ENCODE peak calls at places on chromosomes 11 and 22, in eight cellular contexts. D is endodermal cell; H is astrocyte of the cerebellum; K is brain microvascular endothelial cell; X is CD8-positive, alpha-beta T cell; I is esophagus squamous epithelium; B is lung; Z is fibroblast of lung. M is an unnamed sample.

GRCh38 chr11:65204646-65205601 is 23.2 kb downstream of the CAPN1 start:
- DNase-seq in K (no peak), B (no peak), Z (peak), X (peak), I (no peak), H (no peak), D (peak), M (no peak)

GRCh38 chr11:115869780-115870431 is 365.7 kb upstream of the CADM1 start:
- DNase-seq in X (no peak), K (no peak), H (no peak), B (no peak), Z (peak), I (no peak), D (peak), M (no peak)

GRCh38 chr11:64244966-64245365 is 1.8 kb downstream of the PPP1R14B start:
- DNase-seq in D (no peak), H (no peak), K (no peak), B (no peak), X (no peak), I (no peak), Z (no peak), M (no peak)

GRCh38 chr22:48837341-48837935 is 990.2 kb downstream of the BRD1 start:
- DNase-seq in Z (no peak), B (no peak), K (no peak), H (no peak), X (no peak), I (no peak), D (no peak), M (no peak)

GRCh38 chr11:2256293-2256913 is 14.0 kb downstream of the ASCL2 start:
- DNase-seq in H (no peak), K (no peak), B (no peak), D (peak), Z (no peak), X (no peak), I (no peak), M (no peak)

GRCh38 chr11:75375626-75376025 is 23.7 kb upstream of the RPS3 start:
- DNase-seq in X (no peak), I (no peak), D (no peak), K (no peak), H (no peak), Z (no peak), B (no peak), M (no peak)

GRCh38 chr11:72641900-72642814 is 32.1 kb downstream of the PDE2A start:
- DNase-seq in K (no peak), I (no peak), B (no peak), X (no peak), D (peak), Z (peak), H (no peak), M (no peak)

GRCh38 chr11:62242021-62242420 is at the start of gene SCGB1D2:
- DNase-seq in K (no peak), H (no peak), X (no peak), Z (no peak), D (peak), I (no peak), B (no peak), M (no peak)

GRCh38 chr11:18392434-18393321 is 1.7 kb upstream of the LDHA start:
- DNase-seq in I (no peak), H (no peak), X (no peak), Z (no peak), K (no peak), B (no peak), D (no peak), M (no peak)

GRCh38 chr22:37569009-37569920 is 9.0 kb downstream of the CDC42EP1 start:
- DNase-seq in I (no peak), B (peak), H (no peak), K (no peak), X (no peak), Z (no peak), D (peak), M (no peak)

GRCh38 chr11:64340671-64341335 is 799 bp downstream of the CCDC88B start:
- DNase-seq in X (peak), D (peak), H (no peak), K (no peak), I (no peak), B (no peak), Z (no peak), M (no peak)

GRCh38 chr22:31829505-31829904 is 75.7 kb downstream of the DEPDC5 start:
- DNase-seq in X (no peak), D (no peak), K (peak), B (no peak), Z (peak), H (peak), I (no peak), M (peak)

GRCh38 chr22:40703174-40703573 is 23.9 kb downstream of the MCHR1 start:
- DNase-seq in X (no peak), H (no peak), I (no peak), D (no peak), K (no peak), B (no peak), Z (no peak), M (no peak)

GRCh38 chr11:107009190-107009589 is 9.1 kb downstream of the GUCY1A2 start:
- DNase-seq in K (no peak), Z (no peak), H (no peak), B (no peak), D (no peak), I (no peak), X (no peak), M (no peak)

GRCh38 chr11:12110714-12111481 is 508 bp downstream of the MICAL2 start:
- DNase-seq in Z (no peak), K (no peak), B (peak), D (peak), H (no peak), X (peak), I (no peak), M (no peak)

GRCh38 chr11:112355726-112356125 is 95.1 kb upstream of the PLET1 start:
- DNase-seq in Z (peak), K (no peak), X (no peak), D (peak), I (no peak), B (peak), H (no peak), M (no peak)

GRCh38 chr11:77030834-77031414 is 3.3 kb upstream of the B3GNT6 start:
- DNase-seq in I (no peak), H (no peak), K (no peak), D (peak), Z (no peak), B (no peak), X (no peak), M (no peak)

GRCh38 chr11:2390091-2390870 is 10.3 kb upstream of the TSSC4 start:
- DNase-seq in I (no peak), K (no peak), Z (peak), X (no peak), B (peak), H (no peak), D (no peak), M (no peak)

GRCh38 chr11:119432484-119433368 is 9.8 kb upstream of the THY1 start:
- DNase-seq in Z (peak), I (no peak), D (no peak), H (peak), K (peak), B (no peak), X (no peak), M (peak)

GRCh38 chr22:18121436-18122253 is 11.0 kb downstream of the TUBA8 start:
- DNase-seq in I (no peak), B (no peak), X (no peak), K (no peak), Z (no peak), H (no peak), D (peak), M (no peak)

GRCh38 chr11:8873966-8874365 is 37.0 kb upstream of the AKIP1 start:
- DNase-seq in D (no peak), I (no peak), X (no peak), B (no peak), H (no peak), Z (peak), K (no peak), M (no peak)

GRCh38 chr22:38733329-38734202 is 22.2 kb downstream of the SUN2 start:
- DNase-seq in I (no peak), B (no peak), H (no peak), X (peak), D (peak), Z (peak), K (no peak), M (no peak)

GRCh38 chr11:68036717-68037239 is 2.0 kb upstream of the TCIRG1 start:
- DNase-seq in H (no peak), D (no peak), X (peak), I (no peak), Z (no peak), K (no peak), B (peak), M (no peak)

GRCh38 chr11:3184732-3185347 is 19.7 kb upstream of the OSBPL5 start:
- DNase-seq in D (no peak), H (no peak), B (no peak), X (no peak), I (no peak), Z (no peak), K (no peak), M (no peak)

GRCh38 chr11:33829430-33830141 is 55.3 kb upstream of the FBXO3 start:
- DNase-seq in D (peak), B (peak), K (peak), H (peak), I (no peak), X (peak), Z (peak), M (peak)

GRCh38 chr11:80441821-80442220 is 1001.0 kb upstream of the TENM4 start:
- DNase-seq in D (no peak), Z (peak), H (no peak), I (no peak), K (peak), X (no peak), B (no peak), M (no peak)

GRCh38 chr11:110613526-110613925 is 98.7 kb downstream of the ARHGAP20 start:
- DNase-seq in H (no peak), D (no peak), B (no peak), K (no peak), I (no peak), X (no peak), Z (no peak), M (no peak)

GRCh38 chr11:3224730-3225098 is 6.1 kb upstream of the MRGPRG start:
- DNase-seq in Z (no peak), B (no peak), K (no peak), D (peak), H (no peak), X (no peak), I (no peak), M (no peak)

GRCh38 chr11:129881570-129882170 is 13.7 kb downstream of the NFRKB start:
- DNase-seq in Z (peak), I (no peak), D (peak), H (no peak), B (no peak), K (peak), X (peak), M (no peak)

GRCh38 chr11:5808500-5809121 is at the start of gene OR52N2:
- DNase-seq in Z (peak), H (peak), I (peak), X (peak), K (peak), B (peak), D (peak), M (peak)

GRCh38 chr11:117200813-117201515 is 1.8 kb downstream of the TAGLN start:
- DNase-seq in X (no peak), Z (no peak), H (no peak), B (no peak), K (no peak), I (no peak), D (peak), M (no peak)
- TF ChIP-seq CTCF in X (no peak), Z (no peak), H (no peak), B (no peak), K (peak), I (no peak), D (peak), M (no peak)

GRCh38 chr11:22433517-22433916 is 95.3 kb downstream of the SLC17A6 start:
- DNase-seq in I (no peak), K (no peak), X (no peak), B (no peak), Z (no peak), H (no peak), D (no peak), M (no peak)

GRCh38 chr11:22430286-22430685 is 92.1 kb downstream of the SLC17A6 start:
- DNase-seq in Z (no peak), I (no peak), B (no peak), K (no peak), X (no peak), D (no peak), H (no peak), M (no peak)

GRCh38 chr11:22431074-22431473 is 92.9 kb downstream of the SLC17A6 start:
- DNase-seq in I (no peak), X (no peak), Z (no peak), D (no peak), H (no peak), B (no peak), K (no peak), M (no peak)

GRCh38 chr11:22433066-22433450 is 94.9 kb downstream of the SLC17A6 start:
- DNase-seq in K (peak), Z (no peak), X (no peak), D (no peak), B (no peak), I (no peak), H (no peak), M (no peak)

GRCh38 chr11:22432331-22433065 is 94.3 kb downstream of the SLC17A6 start:
- DNase-seq in B (no peak), K (peak), X (no peak), I (no peak), H (peak), D (peak), Z (peak), M (no peak)
- H3K4me3 ChIP-seq in B (no peak), K (peak), X (no peak), I (peak), H (peak), D (no peak), Z (peak), M (no peak)

GRCh38 chr11:14899087-14899363 is 7.0 kb upstream of the CYP2R1 start:
- DNase-seq in I (no peak), B (no peak), X (no peak), H (no peak), K (no peak), D (no peak), Z (no peak), M (no peak)

GRCh38 chr11:14892577-14892976 is 546 bp upstream of the CYP2R1 start:
- DNase-seq in K (no peak), Z (no peak), X (no peak), D (no peak), I (no peak), H (no peak), B (no peak), M (no peak)

GRCh38 chr11:14894657-14895598 is 2.9 kb upstream of the CYP2R1 start:
- DNase-seq in D (no peak), K (no peak), H (no peak), X (no peak), I (no peak), B (peak), Z (peak), M (no peak)

GRCh38 chr11:14902650-14903350 is 10.8 kb upstream of the CYP2R1 start:
- DNase-seq in I (no peak), K (peak), Z (peak), D (no peak), B (no peak), X (no peak), H (no peak), M (no peak)

DNA sequence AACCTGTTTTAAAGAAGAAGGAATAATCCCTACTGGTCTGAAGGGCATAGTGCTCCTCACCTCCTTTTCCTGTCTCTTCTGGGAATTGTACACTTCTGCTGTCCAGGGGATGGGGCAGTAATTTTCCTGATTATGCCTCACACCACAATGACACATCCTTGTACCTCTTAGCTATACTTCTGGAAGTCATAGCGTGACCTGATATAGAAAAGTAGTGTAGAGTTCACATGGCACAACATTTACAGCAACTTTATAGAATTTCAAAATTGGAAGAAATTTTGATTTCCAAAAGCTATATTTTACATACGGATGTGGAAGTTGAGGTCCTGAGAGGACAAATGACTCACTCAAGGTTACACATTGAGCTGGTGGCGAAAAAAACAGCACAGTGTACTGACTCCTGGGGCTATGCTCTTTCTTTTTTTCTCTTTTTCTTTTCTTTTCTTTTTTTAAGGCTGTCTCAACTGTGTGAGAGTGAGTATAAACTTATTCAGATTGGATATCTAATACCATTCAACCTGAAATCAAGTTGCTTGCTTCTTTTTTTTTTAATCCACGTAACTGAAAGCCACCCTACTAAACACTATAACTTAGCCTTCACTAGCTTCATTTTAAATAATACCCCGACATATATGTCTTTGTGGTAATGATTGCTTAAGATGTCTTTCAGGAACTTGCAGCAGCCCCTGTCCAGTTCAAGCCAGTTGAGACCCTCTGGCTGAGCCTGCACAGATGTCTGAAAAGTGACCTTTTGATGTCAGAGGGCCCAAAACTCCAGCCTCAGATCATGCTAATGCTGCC is 6.5 kb upstream of the CYP2R1 start:
- DNase-seq in D (no peak), X (no peak), K (no peak), I (no peak), B (no peak), Z (no peak), H (no peak), M (no peak)
- TF ChIP-seq CTCF in D (no peak), X (no peak), K (no peak), I (no peak), B (no peak), Z (no peak), H (no peak), M (no peak)

GRCh38 chr11:440065-441042 is 1.5 kb downstream of the ANO9 start:
- DNase-seq in H (no peak), B (no peak), D (no peak), I (no peak), K (no peak), X (no peak), Z (peak), M (no peak)
- H3K4me3 ChIP-seq in H (no peak), B (no peak), D (no peak), I (no peak), K (no peak), X (peak), Z (no peak), M (no peak)

GRCh38 chr11:131858495-131858894 is 488.1 kb downstream of the NTM start:
- DNase-seq in X (no peak), I (no peak), B (no peak), K (no peak), Z (no peak), H (no peak), D (no peak), M (no peak)
- TF ChIP-seq CTCF in X (no peak), I (no peak), B (no peak), K (no peak), Z (no peak), H (no peak), D (no peak), M (no peak)

GRCh38 chr11:133160754-133161153 is 371.5 kb downstream of the OPCML start:
- DNase-seq in Z (no peak), I (no peak), D (no peak), X (no peak), K (no peak), B (no peak), H (no peak), M (no peak)
- H3K4me3 ChIP-seq in Z (no peak), I (no peak), D (no peak), X (no peak), K (no peak), B (no peak), H (no peak), M (no peak)

M was measured in HFF-Myc.